ENCODE peak calls at places on chromosome 19, in ten cellular contexts. K, T, Q, I, J, U, V, Y, G and B are unnamed samples.

GRCh38 chr19:30284209-30284608 is 88.0 kb upstream of the ZNF536 start:
- DNase-seq in K (no peak), T (no peak), Q (no peak), I (no peak), J (no peak), U (no peak), V (no peak), Y (no peak), G (no peak), B (no peak)

GRCh38 chr19:40144947-40145748 is 46.1 kb upstream of the MAP3K10 start:
- DNase-seq in K (no peak), T (no peak), Q (no peak), I (no peak), J (no peak), U (no peak), V (no peak), Y (no peak), G (no peak), B (no peak)

GRCh38 chr19:49200238-49200862 is 42.8 kb downstream of the TRPM4 start:
- DNase-seq in K (no peak), T (peak), Q (no peak), I (no peak), J (no peak), U (no peak), V (no peak), Y (no peak), G (no peak), B (no peak)

GRCh38 chr19:50830266-50831025 is 2.9 kb downstream of the KLK15 start:
- DNase-seq in K (no peak), T (no peak), Q (no peak), I (peak), J (no peak), U (no peak), V (no peak), Y (no peak), G (no peak), B (no peak)

GRCh38 chr19:13978721-13979191 is 26.4 kb downstream of the DCAF15 start:
- DNase-seq in K (no peak), T (no peak), Q (no peak), I (no peak), J (peak), U (no peak), V (no peak), Y (peak), G (no peak), B (no peak)

GRCh38 chr19:39052243-39052746 is 19.9 kb upstream of the FBXO27 start:
- DNase-seq in K (peak), T (peak), Q (peak), I (peak), J (peak), U (peak), V (peak), Y (peak), G (peak), B (peak)

GRCh38 chr19:56316728-56317127 is 2.1 kb upstream of the ZSCAN5A start:
- DNase-seq in K (no peak), T (no peak), Q (no peak), I (no peak), J (no peak), U (no peak), V (no peak), Y (no peak), G (no peak), B (no peak)

GRCh38 chr19:44653977-44654784 is 10.5 kb downstream of the PVR start:
- DNase-seq in K (peak), T (peak), Q (peak), I (peak), J (peak), U (peak), V (peak), Y (peak), G (peak), B (peak)

GRCh38 chr19:8113017-8113416 is 36.4 kb downstream of the FBN3 start:
- DNase-seq in K (no peak), T (no peak), Q (no peak), I (no peak), J (no peak), U (no peak), V (no peak), Y (no peak), G (no peak), B (no peak)

GRCh38 chr19:19209372-19209771 is 2.4 kb upstream of the NCAN start:
- DNase-seq in K (no peak), T (no peak), Q (no peak), I (no peak), J (no peak), U (no peak), V (no peak), Y (no peak), G (no peak), B (no peak)

GRCh38 chr19:39498262-39499081 is at the start of gene DLL3:
- DNase-seq in K (no peak), T (no peak), Q (no peak), I (peak), J (no peak), U (no peak), V (no peak), Y (peak), G (no peak), B (peak)

GRCh38 chr19:8571006-8571411 is 6.2 kb downstream of the MYO1F start:
- DNase-seq in K (no peak), T (peak), Q (peak), I (no peak), J (no peak), U (peak), V (no peak), Y (peak), G (peak), B (no peak)

GRCh38 chr19:55647732-55648656 is at the start of gene CCDC106:
- DNase-seq in K (no peak), T (peak), Q (no peak), I (no peak), J (peak), U (peak), V (no peak), Y (peak), G (peak), B (peak)

GRCh38 chr19:36331353-36332228 is 47.4 kb downstream of the ZFP14 start:
- DNase-seq in K (peak), T (peak), Q (peak), I (no peak), J (peak), U (peak), V (peak), Y (peak), G (peak), B (peak)